ENCODE peak calls at places on chromosome 7, in five cellular contexts. W is GM12878, D is H1, E is HepG2, I is GM12892. Y is an unnamed sample.

GRCh38 chr7:147640821-147641220 is 949.7 kb upstream of the C7orf33 start:
- DNase-seq in D (no peak), E (no peak), I (no peak), W (no peak), Y (no peak)

GRCh38 chr7:129160161-129160911 is 15.8 kb downstream of the TSPAN33 start:
- DNase-seq in D (no peak), E (no peak), W (no peak), I (no peak), Y (no peak)

GRCh38 chr7:27148776-27149641 is 1.4 kb upstream of the HOXA6 start:
- DNase-seq in D (peak), I (no peak), W (no peak), E (no peak), Y (no peak)

GRCh38 chr7:80089341-80089740 is 45.3 kb upstream of the GNAI1 start:
- DNase-seq in W (no peak), D (no peak), E (no peak), I (no peak), Y (no peak)

GRCh38 chr7:25856056-25856780 is 295.8 kb upstream of the NFE2L3 start:
- DNase-seq in W (no peak), D (no peak), E (no peak), I (no peak), Y (no peak)

GRCh38 chr7:40008218-40008815 is 58.3 kb downstream of the CDK13 start:
- DNase-seq in D (no peak), E (no peak), I (no peak), W (no peak), Y (no peak)

GRCh38 chr7:45581271-45581780 is 7.2 kb downstream of the ADCY1 start:
- DNase-seq in D (no peak), W (no peak), I (no peak), E (no peak), Y (no peak)

GRCh38 chr7:42926204-42926603 is 5.8 kb downstream of the PSMA2 start:
- DNase-seq in I (no peak), W (no peak), D (no peak), E (no peak), Y (no peak)

GRCh38 chr7:101567231-101567630 is 61.9 kb downstream of the MYL10 start:
- DNase-seq in W (no peak), E (no peak), I (no peak), D (no peak), Y (no peak)

GRCh38 chr7:7996568-7996967 is 28.0 kb downstream of the GLCCI1 start:
- DNase-seq in I (no peak), E (peak), D (no peak), W (no peak), Y (no peak)

GRCh38 chr7:78134256-78134655 is 335.7 kb downstream of the PHTF2 start:
- DNase-seq in D (no peak), E (peak), I (no peak), W (no peak), Y (peak)

GRCh38 chr7:82444220-82445049 is 858 bp upstream of the CACNA2D1 start:
- DNase-seq in I (no peak), E (no peak), W (no peak), D (no peak), Y (no peak)

GRCh38 chr7:108246227-108246837 is 116.2 kb upstream of the LAMB4 start:
- DNase-seq in E (peak), W (peak), D (no peak), I (no peak), Y (no peak)

GRCh38 chr7:80136276-80137045 is 1.8 kb downstream of the GNAI1 start:
- DNase-seq in D (no peak), W (no peak), I (no peak), E (no peak), Y (no peak)

GRCh38 chr7:119761776-119762175 is 511.2 kb upstream of the KCND2 start:
- DNase-seq in E (no peak), D (no peak), I (no peak), W (no peak), Y (no peak)

GRCh38 chr7:44212018-44212417 is 11.2 kb downstream of the YKT6 start:
- DNase-seq in I (no peak), D (no peak), E (no peak), W (no peak), Y (no peak)

GRCh38 chr7:140541513-140542192 is 62.3 kb upstream of the MKRN1 start:
- DNase-seq in E (peak), I (no peak), W (no peak), D (peak), Y (no peak)

GRCh38 chr7:106450716-106451115 is 165.9 kb upstream of the NAMPT start:
- DNase-seq in E (no peak), D (no peak), I (no peak), W (no peak), Y (no peak)

GRCh38 chr7:27863866-27864265 is 123.9 kb downstream of the TAX1BP1 start:
- DNase-seq in W (no peak), I (no peak), D (no peak), E (no peak), Y (no peak)

GRCh38 chr7:37285701-37286475 is 162.8 kb downstream of the ELMO1 start:
- DNase-seq in D (no peak), W (no peak), E (no peak), I (no peak), Y (no peak)

GRCh38 chr7:92682767-92683539 is 92.8 kb upstream of the FAM133B start:
- DNase-seq in I (no peak), E (peak), D (no peak), W (no peak), Y (no peak)

GRCh38 chr7:105589221-105590077 is 8.2 kb upstream of the EFCAB10 start:
- DNase-seq in D (no peak), E (peak), W (peak), I (no peak), Y (no peak)

DNA sequence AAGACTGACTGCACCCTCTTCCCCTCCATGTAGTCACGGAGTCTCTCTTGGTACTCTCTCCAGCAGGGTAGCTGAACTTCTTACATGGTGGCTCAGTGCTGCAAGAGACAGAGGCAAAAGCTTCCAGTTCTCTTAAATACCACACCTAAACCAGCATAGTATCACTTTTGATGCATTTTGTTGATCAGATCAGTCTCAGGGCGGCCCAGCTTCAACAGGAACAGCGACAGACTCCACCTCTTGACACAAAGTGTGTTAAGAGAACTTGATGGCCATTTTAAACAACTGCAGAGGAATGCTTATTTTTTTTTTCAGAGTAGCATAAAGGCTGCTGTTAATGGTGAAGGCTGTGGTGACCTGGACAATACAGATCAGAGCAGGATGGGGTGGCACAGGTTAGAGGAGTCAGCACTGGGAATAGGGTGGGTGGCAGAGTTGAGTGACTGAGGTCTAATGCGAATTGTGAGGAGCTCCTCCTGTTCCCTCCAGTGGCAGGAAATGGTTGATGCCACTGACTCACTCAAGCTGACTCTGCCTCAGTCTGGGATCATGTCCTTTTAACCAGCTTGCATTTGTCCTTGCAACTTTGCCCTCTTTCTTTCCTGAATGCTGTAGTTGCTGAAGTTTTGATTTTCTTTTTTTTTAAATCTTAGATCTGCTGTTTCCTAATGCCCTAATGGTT is 17.3 kb downstream of the MGAM start:
- DNase-seq in I (no peak), D (no peak), W (no peak), E (no peak), Y (no peak)
- TF ChIP-seq TAF1 in I (no peak), D (no peak), W (no peak), E (no peak), Y (no peak)

GRCh38 chr7:100519580-100519979 is 19.4 kb upstream of the AGFG2 start:
- DNase-seq in E (no peak), D (no peak), W (no peak), I (no peak), Y (no peak)
- TF ChIP-seq POLR2A in E (no peak), D (no peak), W (no peak), I (no peak), Y (no peak)

DNA sequence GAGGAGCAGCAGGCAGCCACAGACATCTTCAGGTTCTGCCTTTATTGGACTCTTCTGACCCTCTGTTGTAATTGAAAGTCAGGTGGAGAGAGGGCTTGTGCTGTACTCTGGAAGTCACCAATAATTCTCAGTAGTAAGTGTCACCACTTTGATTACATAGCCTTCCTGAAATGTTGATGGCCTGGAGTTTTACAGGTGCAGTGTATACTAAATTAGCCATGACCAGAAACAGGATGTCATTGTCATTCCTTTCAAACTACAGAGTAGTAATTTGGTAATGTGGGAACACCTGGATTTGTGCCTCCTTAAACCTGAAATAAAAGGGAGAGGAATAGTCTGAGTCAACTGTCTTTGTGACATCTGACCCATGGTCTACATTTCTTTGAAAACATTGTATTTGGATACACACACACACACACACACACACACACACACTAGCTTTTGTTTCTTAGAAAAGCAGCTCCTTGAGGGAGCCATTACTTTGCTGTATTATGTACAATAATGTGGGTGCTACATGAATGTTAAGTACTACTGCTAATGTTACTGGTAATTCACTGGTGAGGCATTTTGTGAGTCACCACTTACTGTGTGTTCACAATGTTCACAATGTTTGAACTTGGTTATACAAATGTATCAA is 19.6 kb downstream of the ARL4A start:
- DNase-seq in E (no peak), I (no peak), D (no peak), W (no peak), Y (no peak)
- TF ChIP-seq TAF1 in E (no peak), I (no peak), D (no peak), W (no peak), Y (no peak)

DNA sequence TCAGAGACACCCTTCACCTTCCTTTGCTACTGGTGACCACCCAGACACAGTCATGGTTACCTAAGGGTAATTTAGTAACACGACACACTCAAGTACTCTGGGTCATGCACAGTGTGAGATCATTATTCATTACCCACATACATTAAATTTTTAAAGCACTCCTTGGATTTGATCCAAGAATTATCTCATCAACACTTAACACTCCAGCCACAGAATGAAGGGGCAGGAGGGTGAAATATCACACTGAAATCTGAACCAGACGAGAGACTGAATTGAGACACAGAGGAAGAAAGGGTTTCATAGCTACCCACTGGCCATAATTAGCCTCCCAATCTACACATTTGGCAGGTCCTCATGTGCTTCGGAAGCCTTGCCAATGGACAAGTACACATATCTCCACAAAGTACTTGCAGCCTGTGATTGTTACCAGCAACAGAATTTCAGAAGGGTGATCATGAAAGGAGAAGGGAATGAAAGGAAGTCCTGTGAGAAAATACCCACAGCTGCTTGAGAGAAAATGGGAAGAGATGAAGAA is 189.3 kb downstream of the POLR1F start:
- DNase-seq in E (no peak), W (no peak), I (no peak), D (no peak), Y (no peak)
- TF ChIP-seq POLR2A in E (no peak), W (no peak), I (no peak), D (no peak), Y (no peak)

DNA sequence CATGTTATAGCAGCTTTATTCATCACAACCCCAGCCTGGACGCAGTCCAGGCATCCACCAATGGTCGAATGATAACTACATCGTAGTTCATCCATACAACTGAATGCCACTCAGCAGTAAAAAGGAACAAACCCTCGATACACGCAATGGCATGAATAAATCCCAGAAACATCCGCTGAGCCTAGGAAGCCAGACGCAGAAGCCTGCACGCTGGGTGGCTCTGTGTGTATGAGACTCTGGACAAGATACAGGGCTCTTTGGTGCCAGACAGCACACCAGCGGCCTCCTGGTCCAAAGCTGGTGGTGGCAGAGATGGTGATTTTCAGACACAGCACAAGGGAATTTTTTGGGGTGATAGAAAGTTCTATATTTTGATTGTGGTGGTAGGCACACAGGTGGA is 10.0 kb upstream of the CRYGN start:
- DNase-seq in D (no peak), I (no peak), E (no peak), W (no peak), Y (no peak)
- TF ChIP-seq TAF1 in D (no peak), I (no peak), E (no peak), W (no peak), Y (no peak)

DNA sequence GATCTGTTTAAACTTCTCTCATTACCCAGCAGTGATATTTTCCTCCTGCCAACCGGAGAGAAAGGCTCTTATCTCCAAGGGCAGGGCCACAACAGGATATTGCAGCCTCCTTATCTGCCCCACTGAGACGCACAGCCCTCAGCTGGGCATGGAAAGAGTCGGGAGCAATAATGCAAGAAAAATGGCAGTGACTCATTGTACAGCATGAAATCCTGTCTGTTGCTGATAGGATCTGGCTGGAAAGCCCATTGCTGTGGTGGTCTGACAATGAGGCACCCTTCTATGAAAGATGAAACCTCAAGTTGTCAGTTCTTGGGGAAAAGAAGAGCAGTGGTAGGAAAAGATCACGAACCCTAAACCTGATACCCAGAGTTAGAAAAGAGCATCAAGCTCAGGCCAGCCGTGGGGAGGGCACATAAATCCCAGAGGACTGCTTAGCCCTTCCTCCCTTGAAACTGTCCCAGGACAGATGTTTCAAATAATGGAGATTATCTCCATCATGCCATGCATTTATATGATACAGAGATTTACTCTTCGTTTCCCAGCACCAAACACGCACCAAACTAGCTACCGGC is 47.0 kb upstream of the FIGNL1 start:
- DNase-seq in D (no peak), E (no peak), I (no peak), W (no peak), Y (no peak)
- TF ChIP-seq POLR2A in D (no peak), E (no peak), I (no peak), W (no peak), Y (no peak)

DNA sequence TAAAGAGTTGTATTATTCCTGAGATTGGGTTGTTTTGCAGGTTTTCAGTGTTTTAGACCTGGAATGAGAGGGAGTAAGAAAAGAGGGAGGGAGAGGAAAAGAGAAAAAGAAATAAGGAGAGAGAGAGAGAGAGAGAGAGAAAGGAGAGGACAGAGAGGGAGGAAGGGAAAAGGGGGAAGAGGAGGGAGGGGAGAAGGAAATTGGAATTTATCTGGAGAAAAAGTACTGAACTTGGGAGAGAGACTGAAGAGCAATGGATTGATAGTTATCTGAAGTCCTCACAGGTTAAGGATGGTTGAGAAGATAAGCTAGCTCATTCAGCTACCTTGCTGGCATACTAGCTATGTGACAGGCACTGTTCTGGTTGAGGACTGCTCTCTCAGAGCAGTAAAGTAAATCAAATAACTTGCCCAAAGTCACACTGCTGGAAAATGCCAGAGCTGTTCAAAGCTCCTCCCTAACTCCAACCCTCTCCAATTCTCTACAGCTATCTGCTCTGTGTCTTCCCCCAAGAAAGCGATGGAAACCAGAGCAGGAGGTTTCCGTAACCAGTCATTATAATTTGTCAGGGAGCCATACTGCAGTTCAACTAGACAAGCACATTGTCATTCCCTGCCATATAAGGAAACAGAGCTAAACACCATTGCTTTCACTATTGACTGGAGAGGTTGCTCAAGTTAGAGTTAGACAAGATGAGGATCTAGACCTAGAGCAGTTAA is 10.7 kb downstream of the CALD1 start:
- DNase-seq in W (no peak), I (no peak), D (no peak), E (no peak), Y (no peak)
- TF ChIP-seq TAF1 in W (no peak), I (no peak), D (no peak), E (no peak), Y (no peak)

DNA sequence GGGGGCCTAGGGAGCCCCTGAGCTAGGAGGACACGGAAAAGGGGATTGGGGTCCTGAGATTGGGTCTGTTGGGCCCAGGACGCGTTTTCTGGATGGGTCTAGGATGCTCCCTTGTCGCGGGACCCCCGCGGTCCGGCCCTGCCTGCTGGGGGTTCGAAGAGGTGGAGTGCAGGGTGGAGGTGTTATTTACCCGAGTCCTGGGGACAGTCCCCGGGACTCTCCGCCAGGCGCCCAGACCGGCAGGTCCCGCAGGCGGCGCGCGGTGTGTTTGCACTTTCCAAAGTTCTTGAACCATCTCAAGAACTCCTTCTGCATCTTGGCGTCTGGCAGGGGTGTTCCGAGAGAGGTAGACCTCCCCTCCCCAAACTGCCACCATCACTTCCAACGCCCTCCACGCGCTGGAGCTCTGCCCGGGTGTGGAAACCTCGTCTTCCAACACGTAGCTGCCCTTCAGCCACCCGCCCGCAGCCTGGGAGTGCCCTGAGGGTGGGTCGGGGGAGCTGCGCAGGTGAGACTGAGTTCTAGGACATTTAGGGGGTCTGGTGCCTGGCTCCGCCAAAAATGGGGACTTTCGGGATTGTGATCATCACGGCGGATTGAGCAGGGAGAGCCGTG is 569 bp downstream of the CAV1 start:
- DNase-seq in I (peak), E (no peak), D (no peak), W (no peak), Y (peak)
- TF ChIP-seq POLR2A in I (no peak), E (no peak), D (no peak), W (no peak), Y (no peak)

GRCh38 chr7:11548532-11548931 is 283.5 kb downstream of the THSD7A start:
- DNase-seq in I (no peak), D (no peak), W (no peak), E (no peak), Y (no peak)

GRCh38 chr7:11552676-11553075 is 279.3 kb downstream of the THSD7A start:
- DNase-seq in E (no peak), W (no peak), I (no peak), D (no peak), Y (no peak)

DNA sequence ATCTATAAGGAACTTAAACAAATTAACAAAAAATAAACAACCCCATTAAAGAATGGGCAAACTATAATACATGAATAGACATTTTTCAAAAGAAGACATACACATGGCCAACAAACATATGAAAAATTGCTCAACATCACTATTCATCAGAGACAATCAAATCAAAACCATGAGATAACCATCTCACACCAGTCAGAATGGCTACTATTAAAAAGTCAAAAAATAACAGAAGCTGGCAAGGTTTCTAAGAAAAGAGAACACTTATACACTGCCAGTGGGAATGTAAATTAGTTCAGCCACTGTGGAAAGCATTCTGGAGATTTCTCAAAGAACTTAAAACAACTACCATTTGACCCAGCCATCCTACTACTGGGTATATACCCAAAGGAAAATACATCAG is 280.5 kb downstream of the THSD7A start:
- DNase-seq in W (no peak), D (no peak), E (no peak), I (no peak), Y (no peak)
- TF ChIP-seq TAF1 in W (no peak), D (no peak), E (no peak), I (no peak), Y (no peak)

GRCh38 chr7:150993511-150993910 is 2.7 kb downstream of the NOS3 start:
- DNase-seq in I (no peak), W (no peak), D (no peak), E (no peak), Y (no peak)
- TF ChIP-seq POLR2A in I (no peak), W (no peak), D (no peak), E (no peak), Y (no peak)